ENCODE peak calls at places on chromosome 2, in five cellular contexts. One of them, this sample, is unnamed.

GRCh38 chr2:119659601-119660342 is 19.2 kb upstream of the TMEM177 start:
- DNase-seq in cardiac muscle cell: peak
- DNase-seq in A549: peak
- DNase-seq in neural crest cell: peak
- DNase-seq in stomach: peak
- DNase-seq in this sample: peak

GRCh38 chr2:96764253-96764637 is 3.5 kb downstream of the CNNM4 start:
- DNase-seq in cardiac muscle cell: peak
- DNase-seq in A549: no peak
- DNase-seq in neural crest cell: no peak
- DNase-seq in stomach: peak
- DNase-seq in this sample: no peak

GRCh38 chr2:41791523-41791922 is 256.3 kb upstream of the PKDCC start:
- DNase-seq in cardiac muscle cell: peak
- DNase-seq in A549: peak
- DNase-seq in neural crest cell: peak
- DNase-seq in stomach: no peak
- DNase-seq in this sample: peak

GRCh38 chr2:47654790-47655562 is 128.0 kb upstream of the MSH6 start:
- DNase-seq in cardiac muscle cell: peak
- DNase-seq in A549: no peak
- DNase-seq in neural crest cell: no peak
- DNase-seq in stomach: no peak
- DNase-seq in this sample: no peak

GRCh38 chr2:119137502-119137901 is 21.0 kb downstream of the C1QL2 start:
- DNase-seq in cardiac muscle cell: no peak
- DNase-seq in A549: no peak
- DNase-seq in neural crest cell: no peak
- DNase-seq in stomach: no peak
- DNase-seq in this sample: no peak

GRCh38 chr2:101399001-101399794 is 11.9 kb upstream of the CREG2 start:
- DNase-seq in cardiac muscle cell: no peak
- DNase-seq in A549: no peak
- DNase-seq in neural crest cell: no peak
- DNase-seq in stomach: no peak
- DNase-seq in this sample: no peak

GRCh38 chr2:43766006-43766405 is 7.8 kb upstream of the DYNC2LI1 start:
- DNase-seq in cardiac muscle cell: no peak
- DNase-seq in A549: no peak
- DNase-seq in neural crest cell: no peak
- DNase-seq in stomach: no peak
- DNase-seq in this sample: no peak

GRCh38 chr2:104787298-104788065 is 66.4 kb upstream of the POU3F3 start:
- DNase-seq in cardiac muscle cell: no peak
- DNase-seq in A549: no peak
- DNase-seq in neural crest cell: no peak
- DNase-seq in stomach: no peak
- DNase-seq in this sample: no peak

GRCh38 chr2:170817247-170817998 is 736 bp downstream of the GAD1 start:
- DNase-seq in cardiac muscle cell: peak
- DNase-seq in A549: peak
- DNase-seq in neural crest cell: peak
- DNase-seq in stomach: no peak
- DNase-seq in this sample: peak

GRCh38 chr2:19989681-19990415 is at the start of gene WDR35:
- DNase-seq in cardiac muscle cell: peak
- DNase-seq in A549: peak
- DNase-seq in neural crest cell: peak
- DNase-seq in stomach: peak
- DNase-seq in this sample: peak

GRCh38 chr2:80499095-80499494 is 194.5 kb upstream of the LRRTM1 start:
- DNase-seq in cardiac muscle cell: peak
- DNase-seq in A549: peak
- DNase-seq in neural crest cell: peak
- DNase-seq in stomach: peak
- DNase-seq in this sample: peak

GRCh38 chr2:237538001-237538720 is 28.2 kb upstream of the PRLH start:
- DNase-seq in cardiac muscle cell: no peak
- DNase-seq in A549: no peak
- DNase-seq in neural crest cell: no peak
- DNase-seq in stomach: no peak
- DNase-seq in this sample: no peak

GRCh38 chr2:47236503-47237215 is 81.6 kb upstream of the STPG4 start:
- DNase-seq in cardiac muscle cell: no peak
- DNase-seq in A549: no peak
- DNase-seq in neural crest cell: no peak
- DNase-seq in stomach: no peak
- DNase-seq in this sample: no peak

GRCh38 chr2:161814008-161814660 is 189.9 kb downstream of the SLC4A10 start:
- DNase-seq in cardiac muscle cell: no peak
- DNase-seq in A549: no peak
- DNase-seq in neural crest cell: no peak
- DNase-seq in stomach: no peak
- DNase-seq in this sample: no peak

GRCh38 chr2:174223359-174223758 is 25.0 kb downstream of the OLA1 start:
- DNase-seq in cardiac muscle cell: no peak
- DNase-seq in A549: no peak
- DNase-seq in neural crest cell: no peak
- DNase-seq in stomach: no peak
- DNase-seq in this sample: no peak

GRCh38 chr2:69288429-69288828 is 98.6 kb downstream of the GFPT1 start:
- DNase-seq in cardiac muscle cell: no peak
- DNase-seq in A549: no peak
- DNase-seq in neural crest cell: no peak
- DNase-seq in stomach: no peak
- DNase-seq in this sample: no peak

GRCh38 chr2:101150306-101151140 is 659 bp downstream of the TBC1D8 start:
- DNase-seq in cardiac muscle cell: peak
- DNase-seq in A549: no peak
- DNase-seq in neural crest cell: peak
- DNase-seq in stomach: peak
- DNase-seq in this sample: peak

GRCh38 chr2:239991689-239992314 is 33.3 kb downstream of the NDUFA10 start:
- DNase-seq in cardiac muscle cell: peak
- DNase-seq in A549: peak
- DNase-seq in neural crest cell: no peak
- DNase-seq in stomach: no peak
- DNase-seq in this sample: peak

GRCh38 chr2:194696690-194697089 is 960.3 kb upstream of the SLC39A10 start:
- DNase-seq in cardiac muscle cell: no peak
- DNase-seq in A549: no peak
- DNase-seq in neural crest cell: no peak
- DNase-seq in stomach: no peak
- DNase-seq in this sample: no peak

GRCh38 chr2:130246430-130246829 is 48.2 kb upstream of the TUBA3E start:
- DNase-seq in cardiac muscle cell: no peak
- DNase-seq in A549: no peak
- DNase-seq in neural crest cell: no peak
- DNase-seq in stomach: no peak
- DNase-seq in this sample: no peak

GRCh38 chr2:34652636-34653035 is 1053.5 kb upstream of the FAM98A start:
- DNase-seq in cardiac muscle cell: peak
- DNase-seq in A549: no peak
- DNase-seq in neural crest cell: peak
- DNase-seq in stomach: no peak
- DNase-seq in this sample: no peak

GRCh38 chr2:200373196-200373595 is 66.7 kb downstream of the SPATS2L start:
- DNase-seq in cardiac muscle cell: no peak
- DNase-seq in A549: no peak
- DNase-seq in neural crest cell: no peak
- DNase-seq in stomach: no peak
- DNase-seq in this sample: no peak

GRCh38 chr2:9952286-9952737 is 819 bp downstream of the GRHL1 start:
- DNase-seq in cardiac muscle cell: no peak
- DNase-seq in A549: no peak
- DNase-seq in neural crest cell: no peak
- DNase-seq in stomach: no peak
- DNase-seq in this sample: no peak

DNA sequence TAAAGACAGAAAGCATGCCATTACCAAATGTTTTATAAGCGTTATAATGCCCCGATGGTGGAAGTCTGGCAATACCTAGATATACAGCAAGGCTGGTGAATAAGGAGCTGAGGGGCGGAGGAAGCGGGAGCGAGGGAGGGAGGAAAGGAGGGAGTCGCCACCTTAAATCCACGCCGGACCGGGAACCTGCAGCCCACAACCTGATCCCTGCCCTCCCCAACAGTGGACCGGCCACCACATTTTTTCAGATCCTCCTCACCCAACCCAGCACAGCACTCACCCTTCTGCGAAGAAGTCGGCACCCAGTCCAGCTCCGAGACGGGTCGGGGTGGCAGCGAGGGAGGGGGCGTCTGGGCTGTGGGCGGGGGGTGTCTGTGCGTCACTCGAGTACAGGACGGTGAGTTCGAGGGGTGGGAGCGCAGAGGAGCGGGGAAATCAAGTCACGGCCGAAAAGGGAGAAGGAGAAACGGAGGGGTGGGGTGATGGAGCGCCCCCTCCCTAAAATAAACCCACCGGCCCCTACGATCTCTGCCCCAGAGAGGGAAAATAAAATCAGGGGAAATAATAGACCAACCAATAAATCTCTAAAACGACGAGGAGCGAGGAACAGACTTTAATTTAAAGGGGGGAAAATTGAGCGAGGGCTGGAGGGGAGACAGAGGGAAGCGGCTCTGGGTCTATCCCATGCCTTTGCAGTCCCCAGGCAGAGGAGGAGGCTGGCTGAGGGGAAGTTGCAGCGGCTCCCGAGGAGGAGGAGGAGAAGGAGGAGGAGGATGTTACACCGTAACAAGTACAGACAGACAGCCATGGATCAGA is 96.5 kb upstream of the SERTAD2 start:
- DNase-seq in cardiac muscle cell: peak
- DNase-seq in A549: peak
- DNase-seq in neural crest cell: peak
- DNase-seq in stomach: peak
- DNase-seq in this sample: peak
- TF ChIP-seq CTCF in cardiac muscle cell: no peak
- TF ChIP-seq CTCF in A549: peak
- TF ChIP-seq CTCF in neural crest cell: peak
- TF ChIP-seq CTCF in stomach: no peak
- TF ChIP-seq CTCF in this sample: no peak

GRCh38 chr2:7809640-7810039 is 872.2 kb upstream of the ID2 start:
- DNase-seq in cardiac muscle cell: no peak
- DNase-seq in A549: no peak
- DNase-seq in neural crest cell: no peak
- DNase-seq in stomach: no peak
- DNase-seq in this sample: no peak
- TF ChIP-seq CTCF in cardiac muscle cell: no peak
- TF ChIP-seq CTCF in A549: no peak
- TF ChIP-seq CTCF in neural crest cell: peak
- TF ChIP-seq CTCF in stomach: no peak
- TF ChIP-seq CTCF in this sample: no peak

DNA sequence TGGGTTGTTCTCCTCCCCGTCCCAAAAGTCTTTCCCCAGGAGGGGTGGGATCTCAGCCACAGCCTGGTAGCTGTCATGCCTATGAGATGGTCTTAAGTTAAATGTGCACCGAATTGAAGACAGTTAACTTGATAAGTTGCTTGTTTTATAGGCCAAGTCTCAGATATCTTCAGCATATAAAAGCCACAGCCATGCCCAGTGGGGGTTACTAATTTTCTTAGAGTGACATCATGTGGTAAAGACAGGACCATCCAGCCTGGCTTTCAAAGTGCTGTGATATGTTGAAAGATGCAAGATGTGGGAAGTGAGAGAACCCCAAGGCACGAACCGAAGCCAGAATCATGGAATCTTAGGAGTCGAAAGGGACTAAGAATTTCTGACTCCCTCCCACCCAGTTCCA is 42.1 kb upstream of the FAM124B start:
- DNase-seq in cardiac muscle cell: no peak
- DNase-seq in A549: no peak
- DNase-seq in neural crest cell: no peak
- DNase-seq in stomach: no peak
- DNase-seq in this sample: no peak
- TF ChIP-seq CTCF in cardiac muscle cell: no peak
- TF ChIP-seq CTCF in A549: no peak
- TF ChIP-seq CTCF in neural crest cell: no peak
- TF ChIP-seq CTCF in stomach: no peak
- TF ChIP-seq CTCF in this sample: no peak

GRCh38 chr2:142586693-142587432 is 290.6 kb upstream of the KYNU start:
- DNase-seq in cardiac muscle cell: no peak
- DNase-seq in A549: no peak
- DNase-seq in neural crest cell: no peak
- DNase-seq in stomach: no peak
- DNase-seq in this sample: no peak

GRCh38 chr2:142581491-142581890 is 296.0 kb upstream of the KYNU start:
- DNase-seq in cardiac muscle cell: no peak
- DNase-seq in A549: no peak
- DNase-seq in neural crest cell: no peak
- DNase-seq in stomach: no peak
- DNase-seq in this sample: no peak

GRCh38 chr2:142580691-142581090 is 296.8 kb upstream of the KYNU start:
- DNase-seq in cardiac muscle cell: no peak
- DNase-seq in A549: no peak
- DNase-seq in neural crest cell: no peak
- DNase-seq in stomach: no peak
- DNase-seq in this sample: no peak

GRCh38 chr2:142585785-142586184 is 291.7 kb upstream of the KYNU start:
- DNase-seq in cardiac muscle cell: no peak
- DNase-seq in A549: no peak
- DNase-seq in neural crest cell: no peak
- DNase-seq in stomach: no peak
- DNase-seq in this sample: no peak

DNA sequence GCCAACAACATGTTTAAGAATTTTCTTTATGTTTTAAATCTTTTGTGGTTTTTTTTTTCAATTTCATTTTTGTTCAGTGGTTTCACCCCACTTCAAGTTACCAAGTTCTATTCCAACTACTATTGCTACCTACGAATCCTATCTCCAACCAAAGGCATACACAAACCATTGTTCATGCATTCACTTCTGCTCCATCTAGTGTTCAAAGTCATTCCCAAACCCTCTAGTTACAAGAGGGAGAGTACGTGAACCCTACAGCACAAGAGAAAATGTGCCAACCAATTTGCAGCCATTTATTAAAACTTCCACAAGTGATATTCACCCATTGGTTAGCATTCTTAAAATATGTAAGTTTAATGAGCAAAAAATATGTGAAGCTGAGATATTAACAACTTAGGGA is 295.1 kb upstream of the KYNU start:
- DNase-seq in cardiac muscle cell: no peak
- DNase-seq in A549: no peak
- DNase-seq in neural crest cell: no peak
- DNase-seq in stomach: no peak
- DNase-seq in this sample: no peak
- TF ChIP-seq CTCF in cardiac muscle cell: no peak
- TF ChIP-seq CTCF in A549: peak
- TF ChIP-seq CTCF in neural crest cell: no peak
- TF ChIP-seq CTCF in stomach: no peak
- TF ChIP-seq CTCF in this sample: no peak

GRCh38 chr2:207528980-207529329 is 807 bp upstream of the CREB1 start:
- DNase-seq in cardiac muscle cell: no peak
- DNase-seq in A549: peak
- DNase-seq in neural crest cell: peak
- DNase-seq in stomach: peak
- DNase-seq in this sample: no peak
- TF ChIP-seq CTCF in cardiac muscle cell: peak
- TF ChIP-seq CTCF in A549: peak
- TF ChIP-seq CTCF in neural crest cell: peak
- TF ChIP-seq CTCF in stomach: no peak
- TF ChIP-seq CTCF in this sample: no peak